ENCODE peak calls at places on chromosomes 2 and 18, in four cellular contexts. U is NCI-H2227 treated with DMSO at 0.1 percent for 48 hours; E is RCC 7860; N is central memory CD8-positive, alpha-beta T cell. K is an unnamed sample.

GRCh38 chr2:240239325-240239724 is 98.9 kb upstream of the OTOS start:
- DNase-seq in E (no peak), U (no peak), N (no peak), K (no peak)

GRCh38 chr18:30679285-30679930 is 363.1 kb downstream of the DSC3 start:
- DNase-seq in N (no peak), U (no peak), E (no peak), K (no peak)

GRCh38 chr18:60232541-60232940 is 140.0 kb downstream of the MC4R start:
- DNase-seq in N (no peak), U (no peak), E (peak), K (no peak)

GRCh38 chr2:99340669-99341236 is 3.6 kb downstream of the EIF5B start:
- DNase-seq in E (no peak), N (no peak), U (no peak), K (no peak)

GRCh38 chr18:9658111-9658641 is 43.8 kb upstream of the PPP4R1 start:
- DNase-seq in E (no peak), N (no peak), U (no peak), K (no peak)

GRCh38 chr2:224038049-224038829 is 847 bp downstream of the SERPINE2 start:
- DNase-seq in E (peak), N (no peak), U (peak), K (peak)

GRCh38 chr2:170886391-170886790 is 42.7 kb upstream of the GORASP2 start:
- DNase-seq in U (no peak), N (no peak), E (peak), K (no peak)

GRCh38 chr2:234630676-234631350 is 133.9 kb upstream of the ARL4C start:
- DNase-seq in U (no peak), E (no peak), N (no peak), K (no peak)

GRCh38 chr2:105836341-105836740 is 91.6 kb downstream of the NCK2 start:
- DNase-seq in U (no peak), E (no peak), N (no peak), K (no peak)

GRCh38 chr2:237181844-237182243 is 96.2 kb downstream of the COPS8 start:
- DNase-seq in U (no peak), N (no peak), E (peak), K (no peak)

GRCh38 chr18:75377258-75377657 is 50.2 kb downstream of the SMIM21 start:
- DNase-seq in E (no peak), U (no peak), N (no peak), K (no peak)

GRCh38 chr18:49548266-49548665 is 13.6 kb upstream of the LIPG start:
- DNase-seq in N (no peak), U (no peak), E (peak), K (no peak)

GRCh38 chr2:173654896-173655265 is 300.2 kb downstream of the CDCA7 start:
- DNase-seq in N (no peak), E (no peak), U (no peak), K (no peak)

GRCh38 chr2:201470821-201471731 is 19.5 kb downstream of the STRADB start:
- DNase-seq in U (no peak), N (no peak), E (no peak), K (no peak)

GRCh38 chr2:238433941-238434845 is 7.5 kb downstream of the ASB1 start:
- DNase-seq in E (no peak), N (no peak), U (no peak), K (no peak)

GRCh38 chr2:46230115-46230571 is 67.1 kb upstream of the EPAS1 start:
- DNase-seq in N (no peak), U (no peak), E (peak), K (no peak)

GRCh38 chr2:120863661-120864320 is 128.1 kb downstream of the GLI2 start:
- DNase-seq in E (peak), N (no peak), U (no peak), K (no peak)

GRCh38 chr2:39608690-39609457 is 56.8 kb upstream of the TMEM178A start:
- DNase-seq in E (no peak), U (no peak), N (no peak), K (no peak)

GRCh38 chr2:58764321-58765099 is 523.4 kb upstream of the FANCL start:
- DNase-seq in E (no peak), N (no peak), U (no peak), K (no peak)

GRCh38 chr2:162266468-162266754 is 23.2 kb upstream of the FAP start:
- DNase-seq in U (no peak), N (no peak), E (no peak), K (no peak)

GRCh38 chr2:200787351-200788128 is 24.2 kb upstream of the BZW1 start:
- DNase-seq in U (no peak), E (peak), N (no peak), K (no peak)

GRCh38 chr2:15010346-15010745 is 377.8 kb downstream of the LRATD1 start:
- DNase-seq in E (no peak), N (no peak), U (no peak), K (no peak)

GRCh38 chr2:128347701-128348504 is 29.2 kb upstream of the HS6ST1 start:
- DNase-seq in N (no peak), E (peak), U (no peak), K (peak)

GRCh38 chr2:133780099-133780996 is 212.1 kb upstream of the NCKAP5 start:
- DNase-seq in U (peak), N (no peak), E (peak), K (peak)

GRCh38 chr2:179354739-179355537 is 90.3 kb upstream of the SESTD1 start:
- DNase-seq in N (no peak), E (no peak), U (no peak), K (no peak)